ENCODE peak calls at places on chromosomes 5 and 9, in six cellular contexts. D, E, U, Z, S and C are unnamed samples.

GRCh38 chr9:35664531-35665470 is at the start of gene ARHGEF39:
- DNase-seq in E (peak; percentile 87), D (peak; percentile 94), Z (peak; percentile 91), U (peak; percentile 92), S (peak; percentile 81), C (peak; percentile 81)

GRCh38 chr9:134536931-134537330 is 104.7 kb upstream of the COL5A1 start:
- DNase-seq in Z (no peak), D (no peak), E (no peak), U (no peak), S (no peak), C (no peak)

GRCh38 chr5:115831163-115831768 is 10.1 kb downstream of the ATG12 start:
- DNase-seq in U (no peak), E (peak; percentile 42), D (peak; percentile 44), Z (no peak), S (peak; percentile 57), C (peak; percentile 51)

GRCh38 chr9:121750715-121751623 is 99.5 kb downstream of the DAB2IP start:
- DNase-seq in Z (no peak), E (no peak), U (no peak), D (no peak), S (peak; percentile 93), C (no peak)

GRCh38 chr5:32710859-32711692 is at the start of gene NPR3:
- DNase-seq in D (peak; percentile 46), Z (peak; percentile 22), S (no peak), E (no peak), U (peak; percentile 51), C (no peak)

GRCh38 chr5:180112101-180112861 is 40.7 kb upstream of the RNF130 start:
- DNase-seq in U (no peak), E (no peak), S (no peak), Z (no peak), D (no peak), C (no peak)

GRCh38 chr5:146667633-146668032 is 151.6 kb upstream of the GPR151 start:
- DNase-seq in U (no peak), S (no peak), Z (no peak), D (no peak), E (no peak), C (peak; percentile 43)

GRCh38 chr5:98474802-98475201 is 298.7 kb upstream of the RGMB start:
- DNase-seq in Z (no peak), U (no peak), S (no peak), D (no peak), E (no peak), C (no peak)

GRCh38 chr9:35658894-35659220 is 765 bp downstream of the CCDC107 start:
- DNase-seq in S (peak; percentile 23), U (no peak), D (no peak), Z (no peak), E (no peak), C (no peak)

GRCh38 chr5:172421020-172421419 is 33.3 kb downstream of the SH3PXD2B start:
- DNase-seq in E (no peak), S (no peak), D (no peak), Z (no peak), U (no peak), C (no peak)

GRCh38 chr5:163503106-163504090 is 2.0 kb upstream of the MAT2B start:
- DNase-seq in E (peak; percentile 27), S (peak; percentile 67), D (peak; percentile 54), U (peak; percentile 73), Z (peak; percentile 69), C (peak; percentile 86)

GRCh38 chr9:71096431-71097108 is 24.9 kb downstream of the TRPM3 start:
- DNase-seq in D (no peak), Z (no peak), S (peak; percentile 95), U (no peak), E (no peak), C (no peak)

GRCh38 chr9:131348631-131349521 is 45.0 kb upstream of the PRRC2B start:
- DNase-seq in S (no peak), D (no peak), U (no peak), E (no peak), Z (peak; percentile 26), C (no peak)

GRCh38 chr9:20507431-20507830 is 114.9 kb downstream of the MLLT3 start:
- DNase-seq in E (no peak), U (no peak), D (no peak), Z (no peak), S (no peak), C (no peak)

GRCh38 chr9:20505574-20505973 is 116.7 kb downstream of the MLLT3 start:
- DNase-seq in S (no peak), U (no peak), D (no peak), Z (no peak), E (no peak), C (no peak)

GRCh38 chr9:20504930-20505329 is 117.4 kb downstream of the MLLT3 start:
- DNase-seq in E (no peak), D (no peak), S (no peak), U (no peak), Z (no peak), C (no peak)

GRCh38 chr9:20508242-20508641 is 114.1 kb downstream of the MLLT3 start:
- DNase-seq in U (no peak), S (no peak), D (no peak), Z (no peak), E (no peak), C (no peak)

GRCh38 chr9:20506631-20507030 is 115.7 kb downstream of the MLLT3 start:
- DNase-seq in U (no peak), E (no peak), Z (no peak), D (no peak), S (no peak), C (peak; percentile 58)
- TF ChIP-seq JUN in U (no peak), E (no peak), Z (no peak), D (no peak), S (no peak), C (no peak)

DNA sequence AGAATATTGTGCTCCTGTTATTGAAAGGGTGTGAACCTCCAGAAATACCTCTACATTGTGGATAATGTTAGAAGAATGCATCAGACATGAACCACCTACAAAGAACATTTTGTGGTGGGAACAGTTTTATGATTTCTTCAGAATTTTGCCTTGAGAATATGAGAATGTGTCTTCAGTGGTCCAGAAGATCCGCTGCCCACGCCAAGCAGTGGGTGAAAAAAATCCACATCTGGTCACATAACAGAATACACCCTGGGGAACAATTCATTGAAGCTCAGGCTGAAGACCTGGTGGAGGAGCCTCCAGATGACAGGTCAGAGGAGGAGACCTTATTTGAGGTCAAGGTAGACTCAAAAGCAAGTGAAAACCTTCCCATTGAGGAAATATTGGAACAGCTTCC is 69.1 kb downstream of the DEPDC1B start:
- DNase-seq in U (no peak), S (no peak), Z (no peak), D (no peak), E (no peak), C (no peak)
- TF ChIP-seq JUN in U (no peak), S (no peak), Z (no peak), D (no peak), E (no peak), C (no peak)

DNA sequence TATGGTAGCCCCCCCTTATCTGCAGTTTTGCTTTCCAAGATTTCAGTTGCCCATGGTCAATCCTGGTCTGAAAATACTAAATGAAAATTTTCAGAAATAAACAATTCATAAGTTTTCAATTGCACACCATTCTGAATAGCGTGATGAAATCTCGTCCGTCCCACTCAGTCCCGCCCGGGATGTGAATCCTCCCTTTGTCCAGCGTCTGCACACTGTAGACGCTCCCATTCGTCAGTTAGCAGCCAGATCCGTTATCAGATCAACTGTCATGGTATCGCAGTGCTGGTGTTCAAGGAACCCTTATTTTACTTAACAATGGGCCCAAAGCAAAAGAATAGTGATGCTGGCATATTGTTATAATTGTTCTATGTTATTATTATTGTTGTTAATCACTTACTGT is 98.6 kb downstream of the TMEM215 start:
- DNase-seq in U (no peak), E (no peak), Z (no peak), S (no peak), D (no peak), C (no peak)
- TF ChIP-seq JUN in U (no peak), E (no peak), Z (no peak), S (no peak), D (no peak), C (no peak)

DNA sequence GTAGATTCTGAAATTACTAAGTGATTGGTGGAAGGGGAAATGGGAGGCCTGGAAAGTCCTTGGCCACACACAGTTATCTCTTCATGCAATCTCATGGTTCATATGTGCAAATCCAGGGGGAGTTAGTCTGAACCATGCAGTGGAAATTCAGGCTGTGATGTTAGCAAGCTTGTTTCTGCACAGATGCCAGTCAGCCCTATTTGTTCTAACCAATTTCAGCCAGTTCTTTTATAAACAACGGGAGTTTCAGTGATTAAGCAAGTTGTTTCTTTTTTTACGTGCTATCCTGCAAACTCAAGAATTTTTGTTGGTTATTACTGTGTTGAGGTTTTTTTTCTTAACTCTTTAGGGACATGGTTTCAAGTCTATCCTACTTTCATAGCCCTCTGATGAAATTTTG is 298.0 kb downstream of the FER start:
- DNase-seq in E (no peak), D (no peak), Z (no peak), U (no peak), S (no peak), C (no peak)
- TF ChIP-seq JUN in E (no peak), D (no peak), Z (no peak), U (no peak), S (no peak), C (no peak)

GRCh38 chr9:115207003-115207837 is 89.3 kb upstream of the TNC start:
- DNase-seq in S (no peak), U (no peak), D (no peak), E (no peak), Z (no peak), C (no peak)
- TF ChIP-seq JUN in S (no peak), U (no peak), D (no peak), E (no peak), Z (no peak), C (no peak)

GRCh38 chr9:136761545-136761981 is 2.8 kb downstream of the LCN15 start:
- DNase-seq in S (no peak), Z (no peak), E (no peak), U (no peak), D (no peak), C (no peak)

GRCh38 chr9:136762221-136762691 is 2.1 kb downstream of the LCN15 start:
- DNase-seq in E (no peak), Z (peak; percentile 13), S (no peak), D (no peak), U (no peak), C (no peak)

GRCh38 chr9:136764301-136764891 is at the start of gene LCN15:
- DNase-seq in S (no peak), Z (peak; percentile 14), D (no peak), U (no peak), E (no peak), C (no peak)

GRCh38 chr9:136763649-136764035 is 676 bp downstream of the LCN15 start:
- DNase-seq in Z (no peak), S (no peak), D (no peak), U (peak; percentile 49), E (no peak), C (no peak)

DNA sequence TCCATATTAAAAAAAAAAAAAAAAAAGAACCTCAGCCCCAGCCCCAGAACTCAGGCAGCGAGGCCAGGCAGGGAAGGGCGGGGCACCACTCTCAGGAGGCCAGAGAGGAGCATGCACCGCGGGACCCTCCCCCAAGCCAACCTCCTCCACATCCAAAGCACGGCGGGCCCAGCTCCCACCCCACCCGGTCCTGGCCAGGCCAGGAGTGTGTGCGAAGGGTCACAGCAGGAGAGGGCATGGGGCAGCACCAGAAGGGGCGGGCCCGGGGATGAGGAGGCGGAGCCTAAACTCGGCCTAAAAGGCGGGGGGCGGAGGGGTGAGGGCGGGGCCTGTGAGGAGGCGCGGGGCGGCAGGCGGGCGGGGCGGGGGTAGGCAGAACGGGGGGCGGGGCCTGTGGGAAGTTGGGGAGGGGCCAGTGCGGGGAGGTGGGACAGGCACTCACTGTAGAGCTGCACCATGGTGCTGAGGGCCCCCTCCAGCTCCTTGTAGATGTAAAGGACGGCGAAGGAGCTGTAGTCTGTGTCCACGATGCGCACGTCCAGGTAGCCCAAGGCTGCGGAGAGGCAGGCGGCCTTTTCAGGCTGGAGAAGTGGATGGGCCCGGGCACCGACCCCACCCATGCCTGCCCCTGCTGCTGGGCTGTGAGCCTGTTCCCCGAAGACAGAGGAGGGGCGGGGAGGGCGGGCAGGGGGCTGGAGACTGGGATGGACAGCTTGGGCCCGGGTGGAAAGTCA is 1.2 kb downstream of the LCN15 start:
- DNase-seq in U (peak; percentile 96), D (peak; percentile 49), S (peak; percentile 30), E (peak; percentile 97), Z (peak; percentile 96), C (peak; percentile 29)
- TF ChIP-seq JUN in U (no peak), D (no peak), S (no peak), E (no peak), Z (no peak), C (no peak)